ENCODE peak calls at places on chromosomes 12 and 14, in ten cellular contexts. N is neural progenitor cell; C is breast epithelium; R is smooth muscle cell of the brain vasculature; Y is CD8-positive, alpha-beta memory T cell; I is stimulated activated CD8-positive, alpha-beta memory T cell treated with anti-CD3 and anti-CD28 coated beads, Interleukin-2, amount 100 ng/mL, for 48 hours; T is NCI-H1105 treated with DMSO at 0.1 percent for 48 hours; A is adrenal gland; Q is RPMI7951; D is activated T-cell treated with anti-CD3 and anti-CD28 coated beads, Interleukin-2, amount 50 U/mL, for 72 hours. X is an unnamed sample.

GRCh38 chr12:47977772-47978597 is 14.6 kb downstream of the TMEM106C start:
- DNase-seq in R (no peak), T (no peak), D (no peak), I (no peak), N (no peak), C (no peak), Y (no peak), A (no peak), Q (no peak), X (no peak)

GRCh38 chr12:47079894-47080724 is at the start of gene AMIGO2:
- DNase-seq in Y (peak), C (peak), R (no peak), Q (peak), I (no peak), A (peak), D (peak), N (peak), T (no peak), X (peak)

GRCh38 chr14:82720431-82720830 is 1186.8 kb upstream of the SEL1L start:
- DNase-seq in A (no peak), N (no peak), C (no peak), I (no peak), D (no peak), Q (no peak), Y (no peak), R (no peak), T (no peak), X (no peak)

GRCh38 chr14:96299441-96299840 is 43.4 kb downstream of the BDKRB1 start:
- DNase-seq in T (no peak), D (no peak), A (no peak), Q (no peak), R (no peak), N (no peak), Y (no peak), C (no peak), I (no peak), X (no peak)

GRCh38 chr14:69504775-69505174 is 20.2 kb downstream of the PLEKHD1 start:
- DNase-seq in A (no peak), T (no peak), I (no peak), C (no peak), Y (no peak), R (no peak), Q (no peak), D (no peak), N (no peak), X (no peak)

GRCh38 chr12:75975692-75976091 is 55.9 kb downstream of the PHLDA1 start:
- DNase-seq in D (no peak), T (peak), R (no peak), I (no peak), A (no peak), Q (no peak), C (no peak), N (no peak), Y (no peak), X (no peak)

GRCh38 chr14:59483360-59483759 is 848 bp downstream of the L3HYPDH start:
- DNase-seq in A (peak), N (no peak), I (no peak), Q (peak), R (no peak), C (no peak), D (no peak), Y (no peak), T (no peak), X (peak)

GRCh38 chr14:89279649-89280232 is 137.3 kb downstream of the FOXN3 start:
- DNase-seq in A (no peak), Y (no peak), I (no peak), D (no peak), T (no peak), Q (no peak), N (no peak), C (no peak), R (no peak), X (no peak)